ENCODE peak calls at places on chromosomes 4 and X, in seven cellular contexts. C is fibroblast of mammary gland; A is Peyer's patch; G is NCI-H1417; N is stimulated activated CD4-positive, alpha-beta T cell treated with anti-CD3 and anti-CD28 coated beads, Interleukin-4, amount 100 ng/mL, for 1 hour; D is mucosa of gallbladder; X is ovary. J is an unnamed sample.

GRCh38 chr4:152572417-152573086 is 36.7 kb upstream of the FBXW7 start:
- DNase-seq in A (no peak), X (no peak), D (no peak), N (no peak), C (peak; percentile 50), G (no peak), J (peak; percentile 70)

GRCh38 chrX:135973025-135973547 is 702 bp downstream of the MMGT1 start:
- DNase-seq in D (peak; percentile 16), C (peak; percentile 44), A (peak; percentile 48), X (no peak), N (no peak), G (no peak), J (peak; percentile 13)

GRCh38 chrX:123860506-123860840 is 620 bp downstream of the XIAP start:
- DNase-seq in C (no peak), A (peak; percentile 65), N (no peak), D (peak; percentile 14), X (no peak), G (peak; percentile 80), J (no peak)

GRCh38 chrX:7156879-7157278 is 8.9 kb upstream of the PUDP start:
- DNase-seq in G (no peak), X (no peak), D (no peak), N (no peak), A (no peak), C (no peak), J (no peak)

GRCh38 chr4:128384765-128385164 is 97.2 kb upstream of the PGRMC2 start:
- DNase-seq in A (no peak), D (no peak), N (no peak), C (no peak), G (no peak), X (no peak), J (no peak)

GRCh38 chr4:36237366-36238353 is 6.7 kb downstream of the ARAP2 start:
- DNase-seq in D (no peak), C (no peak), N (no peak), A (no peak), G (no peak), X (no peak), J (no peak)

GRCh38 chr4:15238720-15239119 is 189.1 kb upstream of the C1QTNF7 start:
- DNase-seq in X (peak; percentile 38), C (peak; percentile 64), G (peak; percentile 3), N (peak; percentile 11), A (no peak), D (no peak), J (peak; percentile 63)

GRCh38 chrX:13518126-13518525 is 51.3 kb upstream of the EGFL6 start:
- DNase-seq in G (no peak), N (no peak), A (no peak), D (no peak), X (no peak), C (no peak), J (no peak)

GRCh38 chr4:126705271-126705670 is 927.5 kb upstream of the INTU start:
- DNase-seq in C (no peak), N (no peak), G (no peak), X (no peak), D (no peak), A (no peak), J (peak; percentile 16)

GRCh38 chr4:4496604-4497372 is 45.1 kb downstream of the STX18 start:
- DNase-seq in C (peak; percentile 64), N (no peak), G (no peak), A (no peak), X (peak; percentile 75), D (no peak), J (no peak)

GRCh38 chrX:148269513-148269912 is 230.9 kb upstream of the AFF2 start:
- DNase-seq in G (no peak), C (no peak), D (no peak), A (no peak), X (no peak), N (no peak), J (no peak)

GRCh38 chrX:143664302-143664701 is 28.4 kb upstream of the SLITRK4 start:
- DNase-seq in X (no peak), N (no peak), C (peak; percentile 24), A (no peak), D (no peak), G (peak; percentile 51), J (no peak)

GRCh38 chrX:22690116-22690515 is 309.6 kb upstream of the DDX53 start:
- DNase-seq in N (no peak), A (no peak), G (peak; percentile 25), C (peak; percentile 38), X (no peak), D (no peak), J (peak; percentile 44)

GRCh38 chr4:94532016-94532789 is 80.5 kb downstream of the PDLIM5 start:
- DNase-seq in X (no peak), N (no peak), A (peak; percentile 64), G (no peak), D (no peak), C (peak; percentile 46), J (peak; percentile 57)

GRCh38 chr4:75630932-75631320 is 598 bp upstream of the CDKL2 start:
- DNase-seq in X (no peak), A (no peak), G (no peak), C (no peak), N (no peak), D (no peak), J (no peak)

GRCh38 chrX:102651242-102651967 is at the start of gene GPRASP1:
- DNase-seq in N (peak; percentile 56), C (peak; percentile 26), A (peak; percentile 78), G (no peak), X (peak; percentile 86), D (peak; percentile 49), J (peak; percentile 27)

GRCh38 chr4:77699731-77700210 is 94.2 kb downstream of the CXCL13 start:
- DNase-seq in D (no peak), X (no peak), G (peak; percentile 69), C (peak; percentile 90), N (no peak), A (no peak), J (peak; percentile 93)

GRCh38 chrX:150240643-150240970 is 122.5 kb upstream of the MAMLD1 start:
- DNase-seq in N (no peak), G (no peak), A (no peak), D (no peak), C (no peak), X (no peak), J (no peak)

GRCh38 chr4:176123710-176124407 is 58.2 kb downstream of the WDR17 start:
- DNase-seq in G (peak; percentile 42), N (no peak), C (peak; percentile 35), X (peak; percentile 15), A (peak; percentile 49), D (no peak), J (no peak)

GRCh38 chr4:52941450-52941849 is 79.3 kb downstream of the RASL11B start:
- DNase-seq in X (no peak), A (no peak), C (no peak), N (no peak), G (no peak), D (no peak), J (no peak)

GRCh38 chr4:19993222-19993621 is 258.5 kb upstream of the SLIT2 start:
- DNase-seq in G (no peak), X (no peak), N (no peak), C (peak; percentile 33), D (no peak), A (no peak), J (no peak)

GRCh38 chrX:134999469-134999868 is 8.7 kb downstream of the SMIM10 start:
- DNase-seq in X (no peak), G (peak; percentile 68), N (no peak), C (peak; percentile 70), D (no peak), A (no peak), J (peak; percentile 69)

GRCh38 chr4:140048419-140049022 is 105.5 kb downstream of the MAML3 start:
- DNase-seq in A (no peak), N (no peak), D (no peak), G (peak; percentile 82), C (no peak), X (no peak), J (no peak)

GRCh38 chr4:158818595-158818994 is 49.8 kb downstream of the FNIP2 start:
- DNase-seq in N (no peak), X (no peak), A (no peak), C (no peak), G (no peak), D (no peak), J (no peak)

GRCh38 chrX:52422884-52423283 is 54.1 kb downstream of the XAGE2 start:
- DNase-seq in A (no peak), X (no peak), D (no peak), N (no peak), C (peak; percentile 78), G (no peak), J (peak; percentile 86)

GRCh38 chr4:3481113-3481531 is 18.0 kb downstream of the DOK7 start:
- DNase-seq in G (peak; percentile 95), C (no peak), D (no peak), X (no peak), N (no peak), A (no peak), J (no peak)

GRCh38 chrX:12239356-12240082 is 101.2 kb downstream of the FRMPD4 start:
- DNase-seq in G (peak; percentile 50), N (no peak), X (no peak), C (no peak), D (no peak), A (no peak), J (peak; percentile 6)

GRCh38 chr4:86498560-86499166 is 95.5 kb upstream of the PTPN13 start:
- DNase-seq in C (peak; percentile 67), N (no peak), G (peak; percentile 76), D (peak; percentile 14), A (no peak), X (no peak), J (peak; percentile 68)

GRCh38 chrX:87895421-87895820 is 377.8 kb downstream of the KLHL4 start:
- DNase-seq in D (no peak), N (no peak), X (no peak), A (no peak), C (no peak), G (no peak), J (no peak)

GRCh38 chr4:153790962-153791551 is 2.2 kb upstream of the SFRP2 start:
- DNase-seq in X (no peak), G (peak; percentile 63), D (no peak), C (peak; percentile 64), A (no peak), N (peak; percentile 40), J (no peak)

GRCh38 chr4:41280010-41280409 is 23.3 kb downstream of the UCHL1 start:
- DNase-seq in N (no peak), X (no peak), G (no peak), C (peak; percentile 34), A (no peak), D (no peak), J (peak; percentile 28)

GRCh38 chr4:32499176-32499575 is 1779.0 kb downstream of the PCDH7 start:
- DNase-seq in X (no peak), C (peak; percentile 90), A (no peak), D (no peak), N (no peak), G (no peak), J (no peak)

GRCh38 chr4:161714022-161714751 is 449.6 kb downstream of the FSTL5 start:
- DNase-seq in G (peak; percentile 23), X (no peak), D (no peak), A (no peak), C (peak; percentile 34), N (no peak), J (peak; percentile 91)

GRCh38 chr4:71202703-71203102 is 136.1 kb upstream of the SLC4A4 start:
- DNase-seq in G (no peak), X (no peak), D (no peak), C (no peak), A (no peak), N (no peak), J (no peak)

GRCh38 chr4:90207887-90208454 is 80.8 kb downstream of the CCSER1 start:
- DNase-seq in C (no peak), A (no peak), X (no peak), G (no peak), N (no peak), D (no peak), J (no peak)

GRCh38 chr4:173536808-173537429 is 6.9 kb upstream of the HAND2 start:
- DNase-seq in D (no peak), C (no peak), X (no peak), A (no peak), G (no peak), N (no peak), J (no peak)

GRCh38 chr4:123856689-123857545 is 460.3 kb downstream of the SPRY1 start:
- DNase-seq in X (peak; percentile 50), G (peak; percentile 78), N (no peak), C (peak; percentile 52), A (peak; percentile 57), D (peak; percentile 44), J (peak; percentile 62)

GRCh38 chrX:12583543-12583942 is 207.7 kb upstream of the PRPS2 start:
- DNase-seq in C (no peak), A (no peak), N (no peak), X (no peak), G (no peak), D (no peak), J (no peak)